ENCODE peak calls at places on chromosomes 11 and 22, in four cellular contexts. J, D, K and V are unnamed samples.

GRCh38 chr11:131579932-131580387 is 209.5 kb downstream of the NTM start:
- DNase-seq in D (no peak), K (peak), J (peak), V (peak)

GRCh38 chr11:128463975-128464374 is 123.4 kb downstream of the ETS1 start:
- DNase-seq in J (no peak), K (peak), D (no peak), V (no peak)

GRCh38 chr22:36328635-36329216 is 59.0 kb downstream of the MYH9 start:
- DNase-seq in J (peak), D (no peak), K (peak), V (peak)

GRCh38 chr11:129458278-129458677 is 82.6 kb downstream of the BARX2 start:
- DNase-seq in D (no peak), J (no peak), K (no peak), V (no peak)

GRCh38 chr22:30947821-30948454 is 20.6 kb downstream of the MORC2 start:
- DNase-seq in J (peak), D (no peak), K (peak), V (peak)

GRCh38 chr22:28911777-28912669 is 28.7 kb downstream of the ZNRF3 start:
- DNase-seq in J (no peak), K (peak), D (no peak), V (no peak)

GRCh38 chr11:858053-858992 is 15.7 kb downstream of the TSPAN4 start:
- DNase-seq in D (no peak), K (no peak), J (no peak), V (no peak)

GRCh38 chr22:37485006-37485713 is 1.0 kb downstream of the MFNG start:
- DNase-seq in D (peak), J (no peak), K (no peak), V (no peak)

GRCh38 chr11:126355926-126356897 is 726 bp downstream of the ST3GAL4 start:
- DNase-seq in J (no peak), D (peak), K (peak), V (no peak)

GRCh38 chr22:28904211-28904808 is 20.9 kb downstream of the ZNRF3 start:
- DNase-seq in J (no peak), K (peak), D (no peak), V (no peak)

GRCh38 chr11:114159802-114160588 is 100.5 kb downstream of the ZBTB16 start:
- DNase-seq in D (peak), J (peak), K (peak), V (peak)

GRCh38 chr11:76279651-76280050 is 73.3 kb upstream of the WNT11 start:
- DNase-seq in J (no peak), K (no peak), D (no peak), V (no peak)

GRCh38 chr22:20472629-20473442 is 22.8 kb downstream of the KLHL22 start:
- DNase-seq in J (no peak), D (no peak), K (no peak), V (no peak)

GRCh38 chr11:103202048-103202651 is 92.9 kb downstream of the DYNC2H1 start:
- DNase-seq in D (no peak), J (no peak), K (peak), V (peak)

GRCh38 chr11:3104961-3105790 is 48.0 kb upstream of the CARS1 start:
- DNase-seq in J (no peak), K (no peak), D (no peak), V (no peak)

GRCh38 chr11:113261709-113262475 is 52.5 kb upstream of the TTC12 start:
- DNase-seq in K (peak), J (no peak), D (no peak), V (no peak)

GRCh38 chr11:17531071-17531817 is 13.0 kb downstream of the USH1C start:
- DNase-seq in J (no peak), D (no peak), K (no peak), V (no peak)

GRCh38 chr11:123193742-123194141 is 1.3 kb downstream of the CLMP start:
- DNase-seq in K (no peak), J (no peak), D (no peak), V (no peak)
- H3K4me3 ChIP-seq in K (peak), J (peak), D (no peak), V (peak)

DNA sequence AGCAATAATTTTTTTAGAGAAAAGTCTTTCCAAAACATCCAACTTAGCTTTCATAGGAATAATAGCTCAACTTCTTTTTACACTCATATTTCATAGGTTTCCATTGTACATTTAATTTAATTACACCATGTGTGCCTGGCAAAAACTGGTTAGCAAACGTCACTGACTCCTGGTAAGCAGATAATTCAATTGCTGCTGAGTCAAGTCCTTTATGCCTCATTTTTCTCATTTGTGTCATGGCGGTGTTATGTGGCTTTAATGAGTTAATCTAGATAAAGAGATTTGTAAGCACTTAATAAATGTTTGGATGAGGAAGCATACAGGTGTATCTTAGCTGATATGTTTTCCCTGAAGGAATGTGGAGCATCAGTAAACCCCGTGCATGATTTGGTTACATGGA is 41.2 kb upstream of the PAK1 start:
- DNase-seq in D (no peak), K (no peak), J (no peak), V (no peak)
- H3K4me3 ChIP-seq in D (no peak), K (no peak), J (no peak), V (no peak)

DNA sequence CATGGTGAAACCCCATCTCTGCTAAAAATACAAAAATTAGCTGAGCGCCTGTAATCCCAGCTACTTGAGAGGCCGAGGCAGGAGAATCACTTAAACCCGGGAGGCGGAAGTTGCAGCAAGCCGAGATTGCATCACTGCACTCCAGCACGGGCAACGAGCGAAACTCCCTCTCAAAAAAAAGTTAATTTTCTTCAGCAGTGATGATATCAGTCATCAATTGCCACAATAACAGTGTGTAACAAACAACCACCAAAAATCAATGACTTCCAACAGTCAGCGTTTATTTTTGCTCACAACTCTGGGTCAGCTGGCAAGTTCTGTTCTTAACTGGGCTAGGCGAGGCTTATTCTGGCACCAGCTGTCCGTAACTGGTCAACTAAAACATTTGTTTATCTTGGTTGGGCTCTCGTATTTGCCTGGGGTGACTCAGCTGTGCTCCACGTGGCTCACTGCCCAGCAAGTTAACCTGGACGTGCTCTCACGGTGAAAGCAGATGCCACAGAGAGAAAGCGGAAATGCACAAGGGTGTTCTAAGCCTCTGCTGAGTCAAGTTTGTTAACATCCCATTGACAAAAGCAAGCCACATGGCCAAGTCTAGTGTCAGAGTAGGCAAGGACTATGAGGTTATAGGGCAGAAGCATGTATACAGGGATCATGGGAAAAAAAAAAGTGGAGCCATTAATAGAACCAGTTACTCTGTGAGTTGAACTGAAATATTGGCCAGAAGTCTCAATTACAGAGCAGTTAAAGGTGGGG is 52.1 kb downstream of the LHFPL7 start:
- DNase-seq in D (peak), J (peak), K (peak), V (peak)
- H3K4me3 ChIP-seq in D (no peak), J (no peak), K (no peak), V (no peak)

GRCh38 chr22:40624770-40625169 is 11.7 kb downstream of the MRTFA start:
- DNase-seq in D (no peak), K (no peak), J (no peak), V (no peak)
- H3K4me3 ChIP-seq in D (no peak), K (no peak), J (no peak), V (no peak)

DNA sequence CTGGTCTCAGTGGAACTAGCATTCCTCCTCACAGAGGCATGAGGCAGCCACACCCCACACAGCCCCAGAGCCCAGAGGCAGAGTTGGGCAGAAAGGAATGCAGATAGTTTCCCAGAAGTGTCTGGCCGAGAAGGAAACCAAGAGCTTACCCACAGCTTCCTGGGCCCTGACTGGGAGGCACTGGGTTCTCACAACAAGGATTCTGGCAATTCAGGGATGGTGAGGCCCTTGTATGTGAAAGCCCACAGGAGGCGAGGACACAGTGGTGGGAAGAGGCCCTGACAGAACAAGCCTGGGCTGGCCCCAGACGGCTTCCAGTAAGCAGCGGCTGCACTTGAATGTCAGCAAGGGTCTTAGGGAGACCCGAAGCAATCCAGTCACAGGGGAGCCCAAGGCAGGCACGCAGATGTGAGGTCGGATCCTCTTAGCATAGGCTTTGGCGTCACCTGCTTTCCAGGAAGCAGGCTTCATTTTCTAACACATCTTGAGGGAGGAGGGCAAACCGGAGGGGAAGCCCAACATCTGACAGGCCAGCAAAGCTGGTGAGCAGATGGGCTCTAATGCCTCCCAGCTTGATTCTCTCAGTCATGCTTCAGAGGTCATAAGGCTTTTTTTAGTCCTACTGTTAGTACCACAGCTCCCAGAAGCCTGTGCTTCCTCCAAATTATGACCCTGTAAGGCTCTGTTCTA is 78.3 kb upstream of the AKIP1 start:
- DNase-seq in D (no peak), K (peak), J (no peak), V (no peak)
- H3K4me3 ChIP-seq in D (no peak), K (no peak), J (peak), V (no peak)